ENCODE peak calls at places on chromosomes 4 and X, in four cellular contexts. Z, V, N and S are unnamed samples.

GRCh38 chrX:3712080-3712869 is 1.2 kb downstream of the PRKX start:
- DNase-seq in Z (peak), N (no peak), V (peak), S (no peak)

GRCh38 chr4:68283714-68284113 is 38.2 kb upstream of the TMPRSS11B start:
- DNase-seq in Z (no peak), N (no peak), V (no peak), S (peak)

GRCh38 chrX:55450259-55450658 is 1.7 kb upstream of the MAGEH1 start:
- DNase-seq in Z (peak), V (no peak), N (no peak), S (no peak)

GRCh38 chr4:52979020-52979419 is 116.9 kb downstream of the RASL11B start:
- DNase-seq in Z (peak), N (no peak), V (no peak), S (no peak)

GRCh38 chr4:8316911-8317351 is 47.4 kb downstream of the HTRA3 start:
- DNase-seq in N (peak), Z (no peak), V (peak), S (no peak)

GRCh38 chrX:10017866-10018265 is 50.7 kb downstream of the CLDN34 start:
- DNase-seq in Z (peak), V (no peak), N (no peak), S (peak)

GRCh38 chrX:14043209-14043608 is 13.5 kb upstream of the GEMIN8 start:
- DNase-seq in V (no peak), N (no peak), Z (no peak), S (no peak)

GRCh38 chr4:91769912-91770311 is 533.9 kb upstream of the GRID2 start:
- DNase-seq in N (no peak), V (no peak), Z (no peak), S (no peak)

GRCh38 chr4:77821775-77822174 is 2.6 kb upstream of the CNOT6L start:
- DNase-seq in N (no peak), V (no peak), Z (no peak), S (peak)

GRCh38 chr4:1478766-1479355 is 72.6 kb upstream of the NKX1-1 start:
- DNase-seq in N (no peak), Z (no peak), V (peak), S (no peak)

GRCh38 chrX:136907626-136908025 is 27.1 kb upstream of the RBMX start:
- DNase-seq in N (no peak), V (no peak), Z (no peak), S (no peak)

GRCh38 chr4:159401791-159402380 is 299.0 kb downstream of the RAPGEF2 start:
- DNase-seq in V (no peak), Z (peak), N (no peak), S (peak)

GRCh38 chrX:1486177-1486576 is 33.5 kb upstream of the ASMTL start:
- DNase-seq in V (peak), N (no peak), Z (no peak), S (no peak)

GRCh38 chrX:43655961-43656494 is at the start of gene MAOA:
- DNase-seq in V (peak), N (peak), Z (peak), S (peak)

GRCh38 chr4:101264550-101264949 is 82.8 kb downstream of the PPP3CA start:
- DNase-seq in V (no peak), N (no peak), Z (no peak), S (no peak)

GRCh38 chrX:153310901-153311300 is 10.7 kb downstream of the PNMA6F start:
- DNase-seq in Z (no peak), V (no peak), N (no peak), S (no peak)

GRCh38 chr4:124940387-124940786 is 227.9 kb upstream of the ANKRD50 start:
- DNase-seq in Z (peak), V (no peak), N (no peak), S (peak)

GRCh38 chr4:44927361-44928061 is 201.2 kb upstream of the GNPDA2 start:
- DNase-seq in N (no peak), Z (peak), V (no peak), S (peak)

GRCh38 chrX:137926090-137926489 is 360.2 kb downstream of the ZIC3 start:
- DNase-seq in Z (no peak), N (no peak), V (no peak), S (peak)

GRCh38 chrX:135707880-135708279 is 5.6 kb upstream of the CT45A1 start:
- DNase-seq in Z (peak), N (no peak), V (no peak), S (no peak)

GRCh38 chrX:9466711-9467110 is 1.9 kb downstream of the TBL1X start:
- DNase-seq in V (no peak), Z (no peak), N (no peak), S (no peak)

GRCh38 chr4:170052919-170053318 is 26.7 kb upstream of the MFAP3L start:
- DNase-seq in N (no peak), Z (no peak), V (no peak), S (no peak)

GRCh38 chrX:150310881-150311280 is 52.2 kb upstream of the MAMLD1 start:
- DNase-seq in N (no peak), V (no peak), Z (no peak), S (no peak)

GRCh38 chr4:66000500-66001117 is 330.3 kb upstream of the EPHA5 start:
- DNase-seq in V (no peak), N (no peak), Z (peak), S (no peak)

GRCh38 chr4:151105454-151106032 is 6.1 kb downstream of the RPS3A start:
- DNase-seq in V (no peak), N (no peak), Z (no peak), S (no peak)

GRCh38 chr4:151107063-151107462 is 7.6 kb downstream of the RPS3A start:
- DNase-seq in V (no peak), N (no peak), Z (no peak), S (no peak)

GRCh38 chr4:151114986-151115385 is 15.6 kb downstream of the RPS3A start:
- DNase-seq in V (no peak), N (no peak), Z (peak), S (peak)

GRCh38 chr4:151114338-151114737 is 14.9 kb downstream of the RPS3A start:
- DNase-seq in Z (no peak), N (no peak), V (no peak), S (no peak)

GRCh38 chr4:151110236-151110635 is 10.8 kb downstream of the RPS3A start:
- DNase-seq in V (no peak), Z (no peak), N (no peak), S (no peak)
- TF ChIP-seq CTCF in V (no peak), Z (no peak), N (no peak), S (no peak)

GRCh38 chrX:110041980-110042379 is 39.1 kb downstream of the TMEM164 start:
- DNase-seq in V (no peak), N (no peak), Z (no peak), S (no peak)
- TF ChIP-seq CTCF in V (no peak), N (no peak), Z (no peak), S (no peak)

GRCh38 chr4:12674184-12674583 is 810.0 kb downstream of the RAB28 start:
- DNase-seq in N (no peak), V (no peak), Z (no peak), S (no peak)

DNA sequence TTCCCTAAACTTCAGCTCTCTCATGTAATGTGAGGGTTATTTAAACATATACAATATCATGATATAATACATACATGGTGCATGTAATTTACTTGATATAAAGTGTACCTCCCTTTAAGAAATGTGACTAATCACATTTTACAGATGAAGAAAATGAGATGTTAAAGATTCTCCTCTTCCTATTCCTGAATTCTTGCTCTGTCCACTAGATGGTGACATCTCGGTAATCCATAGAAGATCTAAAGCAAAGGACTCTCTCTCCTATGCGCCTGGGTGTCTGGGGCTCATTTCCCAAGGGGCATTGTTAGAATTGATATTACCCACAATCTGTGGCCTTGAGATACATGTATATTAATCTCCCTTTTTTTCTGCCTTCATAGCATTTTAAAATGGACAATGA is 804.9 kb downstream of the RAB28 start:
- DNase-seq in Z (peak), N (no peak), V (no peak), S (no peak)
- TF ChIP-seq CTCF in Z (peak), N (no peak), V (no peak), S (peak)

GRCh38 chr4:73251384-73251783 is 7.2 kb downstream of the ANKRD17 start:
- DNase-seq in N (no peak), Z (no peak), V (no peak), S (no peak)
- TF ChIP-seq CTCF in N (no peak), Z (no peak), V (no peak), S (no peak)

DNA sequence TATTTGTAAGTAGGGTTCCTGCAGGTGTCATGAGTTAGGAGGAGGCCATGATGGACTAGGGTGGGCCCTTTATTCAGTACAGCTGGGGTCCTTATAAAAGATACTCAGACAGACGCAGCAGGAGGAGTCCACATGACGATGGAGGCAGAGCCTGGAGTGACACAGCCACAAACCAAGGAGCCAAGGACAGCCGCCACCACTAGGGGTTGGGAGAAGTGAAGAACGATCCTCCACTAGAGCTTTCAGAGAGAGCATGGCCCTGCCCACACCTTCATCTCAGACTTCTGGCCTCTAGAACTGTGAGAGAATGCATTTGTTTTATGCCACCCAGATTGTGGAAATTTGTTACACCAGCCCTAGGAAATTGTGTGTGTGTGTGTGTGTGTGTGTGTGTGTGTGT is 31.1 kb downstream of the JAKMIP1 start:
- DNase-seq in V (no peak), N (no peak), Z (no peak), S (no peak)
- TF ChIP-seq CTCF in V (no peak), N (no peak), Z (no peak), S (no peak)